ENCODE peak calls at places on chromosomes 4 and X, in four cellular contexts. N is kidney epithelial cell, B is HTR-8/SVneo, Q is fibroblast of the aortic adventitia. U is an unnamed sample.

GRCh38 chr4:77193511-77194236 is 36.7 kb downstream of the CCNG2 start:
- DNase-seq in Q (no peak), N (no peak), B (no peak), U (no peak)

GRCh38 chrX:53435997-53436396 is 1.8 kb upstream of the HSD17B10 start:
- DNase-seq in N (no peak), Q (peak; percentile 71), B (peak; percentile 35), U (no peak)

GRCh38 chr4:146436423-146437162 is 85.1 kb downstream of the SLC10A7 start:
- DNase-seq in B (no peak), N (no peak), Q (no peak), U (no peak)

GRCh38 chr4:145878501-145879435 is 59.9 kb downstream of the ZNF827 start:
- DNase-seq in Q (peak; percentile 82), N (no peak), B (no peak), U (no peak)

GRCh38 chr4:1051472-1051871 is 40.0 kb downstream of the FGFRL1 start:
- DNase-seq in N (no peak), Q (no peak), B (no peak), U (no peak)

GRCh38 chr4:126470862-126471261 is 1156.1 kb downstream of the FAT4 start:
- DNase-seq in B (no peak), Q (no peak), N (no peak), U (no peak)

GRCh38 chrX:103439161-103439560 is 62.8 kb downstream of the BEX3 start:
- DNase-seq in Q (no peak), B (no peak), N (no peak), U (no peak)

GRCh38 chr4:1413221-1413663 is 7.0 kb upstream of the NKX1-1 start:
- DNase-seq in Q (no peak), B (no peak), N (no peak), U (no peak)

GRCh38 chr4:153522800-153523089 is 56.6 kb downstream of the TMEM131L start:
- DNase-seq in Q (no peak), N (no peak), B (no peak), U (no peak)

GRCh38 chr4:25457053-25457715 is 80.1 kb downstream of the ANAPC4 start:
- DNase-seq in Q (peak; percentile 77), N (no peak), B (peak; percentile 42), U (no peak)

GRCh38 chrX:8730812-8731578 is 942 bp downstream of the ANOS1 start:
- DNase-seq in Q (no peak), B (no peak), N (no peak), U (no peak)

GRCh38 chr4:88522702-88523324 is 763 bp downstream of the PYURF start:
- DNase-seq in Q (peak; percentile 49), N (no peak), B (no peak), U (no peak)

GRCh38 chrX:38313190-38313589 is 14.1 kb downstream of the RPGR start:
- DNase-seq in N (no peak), B (no peak), Q (no peak), U (no peak)

GRCh38 chr4:10063544-10064300 is 42.4 kb upstream of the SLC2A9 start:
- DNase-seq in Q (peak; percentile 84), B (peak; percentile 27), N (peak; percentile 23), U (no peak)

GRCh38 chrX:118973389-118974087 is 880 bp upstream of the LONRF3 start:
- DNase-seq in Q (no peak), N (no peak), B (no peak), U (no peak)

GRCh38 chrX:56248492-56248891 is 16.3 kb downstream of the KLF8 start:
- DNase-seq in B (no peak), N (no peak), Q (peak; percentile 56), U (no peak)

GRCh38 chrX:118644378-118644777 is 83.0 kb upstream of the IL13RA1 start:
- DNase-seq in N (peak; percentile 7), B (no peak), Q (peak; percentile 40), U (no peak)

GRCh38 chrX:45428816-45429215 is 228.1 kb upstream of the DIPK2B start:
- DNase-seq in B (no peak), N (no peak), Q (peak; percentile 72), U (no peak)

GRCh38 chrX:140099221-140099620 is 133.9 kb upstream of the CXorf66 start:
- DNase-seq in B (no peak), N (no peak), Q (no peak), U (no peak)

GRCh38 chr4:139142097-139142496 is 34.9 kb downstream of the ELF2 start:
- DNase-seq in Q (no peak), N (no peak), B (no peak), U (no peak)

GRCh38 chrX:140440891-140441290 is 64.0 kb downstream of the SOX3 start:
- DNase-seq in Q (no peak), N (no peak), B (no peak), U (no peak)

GRCh38 chr4:87843936-87844335 is 11.2 kb downstream of the MEPE start:
- DNase-seq in B (no peak), N (no peak), Q (peak; percentile 83), U (no peak)

GRCh38 chrX:134202561-134202960 is 34.4 kb upstream of the CCDC160 start:
- DNase-seq in N (no peak), Q (no peak), B (no peak), U (no peak)

GRCh38 chrX:69285881-69286545 is 120.8 kb upstream of the PJA1 start:
- DNase-seq in B (peak; percentile 32), Q (peak; percentile 26), N (no peak), U (no peak)

GRCh38 chrX:154409222-154409871 is at the start of gene DNASE1L1:
- DNase-seq in Q (peak; percentile 78), N (peak; percentile 60), B (peak; percentile 76), U (no peak)

GRCh38 chr4:11218692-11219091 is 210.0 kb downstream of the HS3ST1 start:
- DNase-seq in Q (peak; percentile 6), N (no peak), B (no peak), U (no peak)

GRCh38 chr4:98113005-98113404 is 30.3 kb downstream of the STPG2 start:
- DNase-seq in N (no peak), Q (peak; percentile 34), B (no peak), U (no peak)